ENCODE peak calls at places on chromosomes 6 and 20, in four cellular contexts. N is heart left ventricle, M is uterus, T is HCT116. O is an unnamed sample.

GRCh38 chr6:138988469-138988834 is 399 bp upstream of the REPS1 start:
- DNase-seq in N (no peak), M (no peak), T (no peak), O (no peak)

GRCh38 chr6:141551318-141551717 is 581.4 kb upstream of the GJE1 start:
- DNase-seq in N (no peak), M (no peak), T (no peak), O (no peak)

GRCh38 chr6:90928051-90928450 is 341.2 kb upstream of the MAP3K7 start:
- DNase-seq in N (no peak), M (no peak), T (no peak), O (no peak)

GRCh38 chr6:52253494-52253893 is 9.2 kb upstream of the IL17F start:
- DNase-seq in N (no peak), M (no peak), T (no peak), O (no peak)

GRCh38 chr6:44737829-44738528 is 350.5 kb downstream of the CDC5L start:
- DNase-seq in N (no peak), M (no peak), T (no peak), O (no peak)

GRCh38 chr6:149806127-149806526 is 56.6 kb downstream of the PCMT1 start:
- DNase-seq in N (no peak), M (no peak), T (no peak), O (no peak)

GRCh38 chr6:154343473-154344308 is 12.9 kb downstream of the IPCEF1 start:
- DNase-seq in N (peak; percentile 13), M (no peak), T (peak; percentile 24), O (peak; percentile 63)

GRCh38 chr6:168332020-168332419 is 12.4 kb upstream of the DACT2 start:
- DNase-seq in N (no peak), M (no peak), T (no peak), O (no peak)

GRCh38 chr6:85669735-85670194 is 27.1 kb upstream of the SYNCRIP start:
- DNase-seq in N (no peak), M (no peak), T (no peak), O (peak; percentile 18)

GRCh38 chr20:53706008-53706481 is 112.4 kb upstream of the ZNF217 start:
- DNase-seq in N (no peak), M (no peak), T (no peak), O (no peak)

GRCh38 chr6:26205161-26205624 is 118.0 kb downstream of the HFE start:
- DNase-seq in N (peak; percentile 84), M (peak; percentile 92), T (peak; percentile 57), O (peak; percentile 85)

GRCh38 chr6:133609404-133610270 is 279.3 kb upstream of the TCF21 start:
- DNase-seq in N (no peak), M (no peak), T (peak; percentile 85), O (no peak)

GRCh38 chr6:122996797-122997520 is 924 bp downstream of the CLVS2 start:
- DNase-seq in N (no peak), M (no peak), T (no peak), O (no peak)

GRCh38 chr20:23652371-23652770 is 14.6 kb upstream of the CST3 start:
- DNase-seq in N (no peak), M (no peak), T (no peak), O (no peak)

GRCh38 chr6:34462561-34462971 is 3.3 kb upstream of the PACSIN1 start:
- DNase-seq in N (peak; percentile 59), M (no peak), T (peak; percentile 69), O (peak; percentile 63)

GRCh38 chr20:59994697-59995122 is 36.5 kb downstream of the CDH26 start:
- DNase-seq in N (peak; percentile 27), M (peak; percentile 24), T (peak; percentile 55), O (no peak)

GRCh38 chr6:167839755-167840154 is 13.0 kb downstream of the AFDN start:
- DNase-seq in N (no peak), M (no peak), T (no peak), O (no peak)

GRCh38 chr6:116247285-116247684 is 6.6 kb downstream of the TSPYL4 start:
- DNase-seq in N (no peak), M (no peak), T (no peak), O (no peak)

GRCh38 chr6:62891065-62891647 is 320.1 kb upstream of the FKBP1C start:
- DNase-seq in N (no peak), M (no peak), T (no peak), O (no peak)

GRCh38 chr6:46134216-46134615 is 4.4 kb downstream of the ENPP4 start:
- DNase-seq in N (no peak), M (no peak), T (no peak), O (no peak)

GRCh38 chr20:18587665-18588553 is at the start of gene DTD1:
- DNase-seq in N (peak; percentile 93), M (peak; percentile 93), T (peak; percentile 83), O (peak; percentile 96)
- TF ChIP-seq POLR2A in N (peak; percentile 62), M (peak; percentile 56), T (peak; percentile 27), O (no peak)

DNA sequence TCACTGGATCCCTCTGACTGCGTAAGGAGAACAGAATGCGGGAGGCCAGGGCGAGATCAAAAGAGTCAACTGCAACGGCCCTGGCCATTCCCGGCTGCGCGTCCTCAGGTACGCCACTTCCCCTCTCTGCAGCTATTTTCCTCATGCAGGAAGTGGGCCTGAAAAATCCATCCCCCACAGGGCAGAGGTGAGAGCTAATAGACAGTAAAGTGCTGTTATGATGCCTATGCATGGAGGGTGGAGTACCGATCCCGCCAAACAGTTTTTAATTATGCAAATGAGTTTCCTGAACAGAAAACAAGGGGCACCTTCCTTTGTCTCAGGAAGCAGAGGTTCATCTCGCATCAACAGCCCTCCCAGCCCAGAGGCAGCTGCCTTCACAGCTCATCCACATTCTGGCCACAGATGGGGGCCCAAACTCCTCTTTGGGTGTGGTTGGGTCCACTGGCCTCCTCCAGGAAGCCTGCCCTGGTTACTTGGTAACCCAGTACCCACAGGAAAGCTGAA is 9.3 kb downstream of the PREX1 start:
- DNase-seq in N (no peak), M (no peak), T (no peak), O (peak; percentile 85)
- H3K27ac ChIP-seq in N (no peak overlapping the region), M (no peak overlapping the region), T (no peak overlapping the region), O (peak overlapping the region; percentile 47)

DNA sequence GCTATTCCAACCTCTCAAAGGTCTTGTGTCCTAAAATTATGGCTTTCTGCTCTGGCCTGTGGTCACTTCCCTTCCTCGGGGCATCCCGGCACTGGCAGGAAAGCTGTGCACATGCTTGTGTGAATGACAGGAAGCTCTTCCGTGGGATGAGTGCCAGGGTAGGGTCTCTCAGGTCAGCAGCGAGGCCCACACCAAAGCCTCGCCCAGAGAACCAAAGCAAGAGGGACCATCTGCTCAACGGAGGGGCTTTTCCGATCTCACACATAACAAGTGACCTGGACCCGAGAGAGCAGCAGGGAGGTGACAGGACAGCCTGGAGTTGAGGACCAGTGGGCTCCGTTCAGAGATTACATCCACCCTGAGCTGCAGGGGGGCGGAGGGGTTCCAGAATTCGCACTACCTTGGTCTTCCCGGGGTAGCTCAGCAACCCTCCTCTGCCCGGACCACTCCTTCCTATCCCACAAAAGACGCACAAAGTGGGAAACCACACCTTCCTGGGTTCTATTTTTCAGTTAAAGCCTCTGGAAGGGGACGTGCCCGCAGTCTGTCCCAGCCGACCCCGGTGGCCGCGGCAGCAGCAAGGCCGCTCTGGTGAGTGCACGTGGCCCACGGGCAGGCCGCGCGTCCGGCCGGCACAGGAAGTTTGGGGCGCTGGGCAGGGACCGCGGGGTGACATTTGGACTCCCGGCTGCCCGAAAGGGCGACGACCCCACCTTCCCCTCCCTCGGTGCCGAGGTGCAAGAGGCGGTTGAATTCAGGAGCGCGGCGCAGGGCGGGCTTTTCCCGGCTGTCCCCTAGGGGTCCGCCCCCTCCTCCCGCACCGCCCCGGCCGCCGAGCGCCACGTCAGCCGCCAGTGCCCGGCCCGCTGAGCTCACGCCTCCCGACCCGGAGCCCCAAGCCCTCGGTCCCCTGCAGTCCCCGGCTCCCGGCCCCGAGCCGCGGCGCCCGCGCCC is 988 bp downstream of the TXNDC5 start:
- DNase-seq in N (peak; percentile 60), M (no peak), T (no peak), O (no peak)
- TF ChIP-seq POLR2A in N (peak; percentile 16), M (peak; percentile 24), T (no peak), O (no peak)

GRCh38 chr6:147202516-147203310 is 1.5 kb upstream of the STXBP5 start:
- DNase-seq in N (peak; percentile 91), M (peak; percentile 90), T (peak; percentile 95), O (peak; percentile 83)

GRCh38 chr6:147203311-147204059 is 732 bp upstream of the STXBP5 start:
- DNase-seq in N (peak; percentile 63), M (peak; percentile 50), T (peak; percentile 24), O (peak; percentile 92)

GRCh38 chr6:147205690-147206600 is 1.7 kb downstream of the STXBP5 start:
- DNase-seq in N (no peak), M (no peak), T (no peak), O (no peak)

GRCh38 chr6:147204843-147205311 is 660 bp downstream of the STXBP5 start:
- DNase-seq in N (no peak), M (no peak), T (no peak), O (no peak)

DNA sequence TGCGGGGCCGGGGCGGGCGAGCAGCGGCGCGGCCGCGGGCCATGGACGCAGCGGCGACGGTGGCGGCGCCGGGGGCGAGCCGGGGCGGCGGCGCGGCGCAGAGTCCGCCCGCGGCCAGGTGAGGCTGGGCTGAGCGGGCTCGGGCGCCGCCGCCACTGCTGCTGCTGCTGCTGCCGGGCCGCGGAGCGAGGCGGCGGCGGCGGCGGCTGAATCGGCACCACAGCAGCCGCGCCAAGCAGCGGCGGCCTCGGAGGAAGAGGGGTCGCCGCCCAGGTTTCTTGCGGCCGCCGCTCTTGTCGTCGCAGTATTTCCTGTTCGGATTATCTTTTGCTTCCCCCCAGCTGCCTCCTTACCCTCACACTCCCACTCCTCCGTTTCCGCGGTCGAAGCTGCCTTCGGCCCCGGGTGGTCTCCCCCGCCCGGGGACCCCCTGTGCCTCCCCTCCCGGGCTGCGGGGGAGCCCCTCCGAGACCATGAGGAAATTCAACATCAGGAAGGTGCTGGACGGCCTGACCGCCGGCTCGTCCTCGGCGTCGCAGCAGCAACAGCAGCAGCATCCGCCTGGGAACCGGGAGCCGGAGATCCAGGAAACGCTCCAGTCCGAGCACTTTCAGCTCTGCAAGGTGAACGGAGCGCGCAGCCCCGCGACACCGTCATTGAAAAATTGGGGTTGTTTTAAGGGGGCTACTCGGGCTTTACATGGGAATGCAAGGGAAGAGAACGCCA is at the start of gene STXBP5:
- DNase-seq in N (peak; percentile 47), M (peak; percentile 51), T (no peak), O (peak; percentile 58)
- H3K27ac ChIP-seq in N (peak within 1 kb of the TSS; percentile 94), M (peak within 1 kb of the TSS; percentile 99), T (peak within 1 kb of the TSS; percentile 81), O (peak within 1 kb of the TSS; percentile 96)

GRCh38 chr20:8213831-8214587 is 81.9 kb downstream of the PLCB1 start:
- DNase-seq in N (no peak), M (no peak), T (no peak), O (no peak)

GRCh38 chr20:8209061-8209460 is 77.0 kb downstream of the PLCB1 start:
- DNase-seq in N (no peak), M (no peak), T (no peak), O (no peak)

GRCh38 chr20:8213270-8213669 is 81.2 kb downstream of the PLCB1 start:
- DNase-seq in N (no peak), M (no peak), T (no peak), O (no peak)

GRCh38 chr20:8210749-8211148 is 78.7 kb downstream of the PLCB1 start:
- DNase-seq in N (no peak), M (no peak), T (no peak), O (no peak)

DNA sequence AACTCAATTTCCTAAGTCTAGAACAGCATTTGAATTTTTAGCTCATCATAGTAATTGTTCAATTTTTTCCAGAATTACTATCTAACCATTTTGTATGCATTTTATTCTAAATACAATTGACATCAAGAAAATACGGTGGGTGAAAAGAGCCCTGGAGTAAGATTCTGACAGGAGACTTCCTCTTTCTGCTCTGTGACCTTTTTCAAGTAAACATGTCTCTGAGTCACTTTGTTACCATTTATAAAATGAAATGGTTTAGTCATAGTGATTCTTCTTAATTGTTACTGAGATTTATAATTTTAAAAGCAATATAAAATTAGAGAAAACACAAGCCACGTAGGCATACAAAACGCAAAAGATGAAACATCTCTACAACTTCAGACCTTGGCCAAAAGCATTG is 80.2 kb downstream of the PLCB1 start:
- DNase-seq in N (no peak), M (no peak), T (no peak), O (no peak)
- TF ChIP-seq POLR2A in N (no peak), M (no peak), T (no peak), O (no peak)

O was measured in Peyer's patch.